ENCODE peak calls at places on chromosomes 5 and 9, in eight cellular contexts. B is uterus, D is A549, M is adrenal gland, J is suprapubic skin, K is lower leg skin, P is stomach, E is GM12878. U is an unnamed sample.

GRCh38 chr5:134550271-134551214 is 25.1 kb downstream of the JADE2 start:
- DNase-seq in B (no peak), D (no peak), M (peak), J (no peak), K (no peak), P (peak), E (no peak), U (no peak)

GRCh38 chr9:83572524-83572923 is 34.3 kb upstream of the FRMD3 start:
- DNase-seq in B (no peak), D (no peak), M (peak), J (no peak), K (no peak), P (no peak), E (no peak), U (no peak)

GRCh38 chr5:180910735-180911134 is 11.8 kb downstream of the BTNL8 start:
- DNase-seq in B (no peak), D (no peak), M (no peak), J (no peak), K (no peak), P (no peak), E (no peak), U (peak)

GRCh38 chr5:54832066-54832465 is 153.3 kb downstream of the ESM1 start:
- DNase-seq in B (no peak), D (no peak), M (no peak), J (no peak), K (no peak), P (no peak), E (no peak), U (no peak)

GRCh38 chr5:164202338-164202737 is 696.9 kb downstream of the MAT2B start:
- DNase-seq in B (no peak), D (no peak), M (no peak), J (no peak), K (no peak), P (no peak), E (no peak), U (no peak)

GRCh38 chr5:154653418-154653763 is 101.8 kb upstream of the LARP1 start:
- DNase-seq in B (no peak), D (no peak), M (no peak), J (no peak), K (no peak), P (peak), E (no peak), U (no peak)

GRCh38 chr5:108730617-108731340 is 16.9 kb upstream of the FER start:
- DNase-seq in B (no peak), D (no peak), M (no peak), J (no peak), K (no peak), P (no peak), E (no peak), U (no peak)

GRCh38 chr5:154198611-154199230 is 8.2 kb downstream of the GALNT10 start:
- DNase-seq in B (no peak), D (peak), M (no peak), J (no peak), K (no peak), P (no peak), E (no peak), U (no peak)

GRCh38 chr5:96433066-96433447 is at the start of gene PCSK1:
- DNase-seq in B (no peak), D (no peak), M (peak), J (no peak), K (no peak), P (no peak), E (no peak), U (no peak)

GRCh38 chr5:79495311-79495710 is 18.6 kb downstream of the HOMER1 start:
- DNase-seq in B (no peak), D (peak), M (no peak), J (no peak), K (no peak), P (no peak), E (no peak), U (no peak)

DNA sequence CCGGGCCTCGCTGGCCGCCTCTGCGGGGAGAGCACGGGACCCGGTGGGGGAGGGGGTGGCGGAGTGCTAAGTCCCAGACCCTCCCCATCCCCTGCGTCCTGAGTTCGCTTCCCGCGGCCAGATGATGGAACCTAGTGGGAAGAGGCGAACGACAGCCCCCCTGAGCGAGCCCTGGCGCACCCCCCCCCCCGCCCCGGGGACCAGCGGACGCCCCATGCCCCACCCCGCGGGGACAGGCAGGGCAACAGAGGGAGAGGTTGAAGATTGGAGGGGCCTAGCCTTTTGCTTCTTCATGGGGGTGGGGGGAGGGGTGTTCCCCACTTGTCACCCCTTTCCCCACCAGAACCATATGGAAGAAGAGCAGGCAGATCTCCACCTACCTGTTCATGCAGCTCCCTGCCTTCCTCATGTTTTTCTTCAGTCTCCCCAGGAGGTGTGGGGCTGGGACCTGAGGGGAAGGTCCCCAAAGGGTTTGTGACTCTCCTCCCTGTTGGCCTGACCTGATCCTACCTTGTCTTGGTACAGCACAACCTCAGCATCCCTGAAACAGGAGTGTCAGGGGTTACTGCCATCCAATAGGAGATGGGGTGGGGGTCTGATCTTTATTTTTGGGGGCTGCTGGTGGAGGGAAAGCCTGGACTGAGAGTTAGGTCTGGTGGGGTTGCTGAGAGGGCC is 482 bp downstream of the FAM53C start:
- DNase-seq in B (no peak), D (no peak), M (peak), J (no peak), K (no peak), P (no peak), E (no peak), U (no peak)
- TF ChIP-seq POLR2A in B (no peak), D (no peak), M (no peak), J (no peak), K (no peak), P (no peak), E (no peak), U (no peak)

DNA sequence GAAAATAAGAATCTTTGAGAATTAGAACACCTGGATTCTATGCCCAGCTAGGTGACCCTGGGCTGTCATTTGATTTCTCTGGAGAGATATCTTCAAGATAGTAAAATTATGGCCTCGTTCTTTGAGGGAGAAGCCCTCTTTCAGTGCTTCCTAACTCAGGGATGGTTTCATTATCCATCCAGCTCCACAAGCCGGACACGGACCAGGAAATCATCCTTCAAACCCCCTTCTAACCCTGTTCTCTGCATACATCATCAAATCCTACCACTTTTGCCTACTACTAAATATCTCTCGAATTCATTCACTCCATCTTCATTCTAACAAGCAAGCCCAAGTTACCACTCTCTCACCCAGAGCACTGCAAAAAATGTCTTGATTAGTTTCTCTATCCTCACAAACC is 57.2 kb downstream of the MAPKAP1 start:
- DNase-seq in B (no peak), D (no peak), M (no peak), J (no peak), K (no peak), P (no peak), E (no peak), U (no peak)
- H3K4me3 ChIP-seq in B (no peak), D (no peak), M (no peak), J (no peak), K (no peak), P (no peak), E (peak), U (no peak)

GRCh38 chr9:95316794-95317118 is 753 bp downstream of the FANCC start:
- DNase-seq in B (peak), D (peak), M (peak), J (peak), K (peak), P (peak), E (no peak), U (peak)

GRCh38 chr9:95315108-95315746 is 2.3 kb downstream of the FANCC start:
- DNase-seq in B (no peak), D (no peak), M (no peak), J (no peak), K (no peak), P (no peak), E (no peak), U (no peak)

GRCh38 chr9:95316274-95316673 is 1.2 kb downstream of the FANCC start:
- DNase-seq in B (no peak), D (no peak), M (no peak), J (no peak), K (no peak), P (no peak), E (no peak), U (no peak)

GRCh38 chr9:95317893-95318211 is 343 bp upstream of the FANCC start:
- DNase-seq in B (no peak), D (no peak), M (no peak), J (no peak), K (no peak), P (no peak), E (no peak), U (no peak)

DNA sequence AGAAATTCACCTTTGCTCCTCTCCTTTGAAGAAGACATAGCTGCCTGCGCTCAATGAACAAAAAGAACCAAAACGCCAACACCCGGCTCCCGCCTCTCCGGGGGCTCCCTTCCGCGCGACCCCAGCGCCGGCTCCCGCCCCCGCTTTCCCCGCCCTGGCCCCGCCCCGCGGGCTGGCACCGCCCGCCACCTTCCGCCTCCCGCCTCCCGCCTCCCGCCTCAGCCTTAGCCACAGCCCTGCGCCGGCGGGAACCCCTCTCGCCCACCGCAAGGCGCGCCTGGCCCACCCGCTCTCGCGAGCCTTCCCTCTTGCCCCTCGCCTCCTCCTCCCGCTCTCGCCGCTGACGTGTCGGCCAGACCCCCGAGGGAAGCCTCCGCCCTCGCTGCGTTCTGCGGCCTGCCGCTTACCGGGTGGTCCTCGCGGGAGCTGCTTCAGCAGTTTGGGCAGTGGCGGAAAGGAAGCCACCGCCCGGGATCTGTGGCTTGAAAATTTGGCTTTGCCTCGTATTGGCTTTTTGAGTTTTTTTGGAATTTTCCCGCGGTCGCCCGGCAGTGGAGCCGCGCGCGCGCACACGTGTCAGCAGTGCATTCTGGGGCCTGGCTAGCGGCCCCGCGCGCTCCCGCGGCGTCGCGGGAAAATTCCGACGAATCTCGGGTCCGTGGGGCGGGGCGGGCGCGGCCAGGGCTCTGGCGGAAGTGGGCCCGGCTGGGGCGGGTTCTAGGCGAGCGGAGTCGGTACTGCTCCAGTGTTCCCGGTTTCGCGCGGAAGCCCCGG is at the start of gene FANCC:
- DNase-seq in B (peak), D (peak), M (peak), J (peak), K (peak), P (peak), E (peak), U (peak)
- TF ChIP-seq POLR2A in B (peak), D (peak), M (peak), J (no peak), K (no peak), P (no peak), E (peak), U (no peak)

GRCh38 chr5:176817864-176818377 is 7.6 kb downstream of the UNC5A start:
- DNase-seq in B (no peak), D (peak), M (no peak), J (no peak), K (no peak), P (no peak), E (no peak), U (no peak)

GRCh38 chr5:176817369-176817841 is 7.0 kb downstream of the UNC5A start:
- DNase-seq in B (no peak), D (no peak), M (no peak), J (no peak), K (no peak), P (no peak), E (no peak), U (no peak)

GRCh38 chr5:176816791-176817272 is 6.5 kb downstream of the UNC5A start:
- DNase-seq in B (no peak), D (no peak), M (no peak), J (no peak), K (no peak), P (no peak), E (no peak), U (no peak)

GRCh38 chr5:176819476-176819875 is 9.1 kb downstream of the UNC5A start:
- DNase-seq in B (no peak), D (no peak), M (no peak), J (no peak), K (no peak), P (no peak), E (no peak), U (no peak)

DNA sequence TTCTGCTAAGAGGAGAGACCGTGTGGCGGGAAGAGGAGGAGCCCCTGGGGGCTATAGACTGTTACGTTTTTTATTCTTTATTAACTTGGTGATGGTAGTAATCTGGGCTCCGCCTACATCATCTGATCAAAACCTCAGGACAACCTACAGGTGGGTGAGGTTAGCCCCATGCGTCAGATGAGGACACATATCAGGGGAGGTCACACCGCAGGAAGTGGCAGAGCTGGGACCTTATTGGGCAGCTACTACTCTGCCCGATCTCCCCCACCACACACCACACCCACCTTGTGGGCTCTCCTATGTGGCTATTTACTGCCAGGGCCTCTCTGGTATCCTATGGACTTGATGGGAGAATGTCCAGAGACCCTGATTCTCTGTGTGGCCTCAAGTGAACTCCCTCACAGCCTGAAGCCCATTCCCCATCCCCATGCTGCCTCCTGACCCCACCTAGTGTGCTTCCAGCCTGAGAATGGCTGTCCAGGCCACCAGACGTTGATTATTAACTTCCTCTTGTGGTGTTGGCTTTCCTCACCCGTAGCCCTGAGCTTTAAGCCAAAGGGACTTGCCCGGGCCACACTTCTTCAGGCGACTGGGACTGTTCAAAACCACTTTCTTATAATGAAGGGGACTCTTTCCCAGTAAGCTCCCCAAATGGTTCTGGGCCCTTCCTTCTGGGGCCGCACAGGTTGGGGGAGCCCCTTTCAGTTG is 8.2 kb downstream of the UNC5A start:
- DNase-seq in B (no peak), D (peak), M (no peak), J (no peak), K (no peak), P (no peak), E (peak), U (no peak)
- H3K4me3 ChIP-seq in B (no peak), D (peak), M (no peak), J (peak), K (no peak), P (peak), E (no peak), U (no peak)

GRCh38 chr9:134135343-134136116 is at the start of gene WDR5:
- DNase-seq in B (peak), D (peak), M (peak), J (peak), K (peak), P (peak), E (peak), U (peak)
- TF ChIP-seq POLR2A in B (peak), D (peak), M (no peak), J (no peak), K (no peak), P (no peak), E (peak), U (no peak)

GRCh38 chr9:81689343-81690175 is at the start of gene TLE1:
- DNase-seq in B (peak), D (peak), M (peak), J (peak), K (peak), P (peak), E (peak), U (peak)
- H3K4me3 ChIP-seq in B (peak), D (peak), M (peak), J (peak), K (peak), P (peak), E (peak), U (peak)

GRCh38 chr5:159100022-159100927 is 559 bp upstream of the EBF1 start:
- DNase-seq in B (peak), D (peak), M (peak), J (peak), K (peak), P (peak), E (peak), U (peak)
- TF ChIP-seq POLR2A in B (peak), D (peak), M (peak), J (peak), K (peak), P (no peak), E (peak), U (peak)

U was measured in testis.